ENCODE peak calls at places on chromosomes 5 and 9, in six cellular contexts. J is stimulated activated CD4-positive, alpha-beta T cell treated with anti-CD3 and anti-CD28 coated beads, Interleukin-1b, Interleukin-23, amount 100 ng/mL, for 48 hours; O is GF-D8; Z is C1 segment of cervical spinal cord; I is EL; G is CD4-positive, CD25-positive, alpha-beta regulatory T cell. H is an unnamed sample.

GRCh38 chr9:82695704-82696103 is 367.2 kb downstream of the RASEF start:
- DNase-seq in J (no peak), O (no peak), Z (no peak), I (no peak), G (no peak), H (no peak)

GRCh38 chr9:110047955-110048472 is 159.9 kb downstream of the C9orf152 start:
- DNase-seq in J (peak), O (no peak), Z (no peak), I (no peak), G (no peak), H (no peak)

GRCh38 chr5:139091439-139092156 is 106.6 kb downstream of the SIL1 start:
- DNase-seq in J (no peak), O (no peak), Z (no peak), I (no peak), G (no peak), H (no peak)

GRCh38 chr5:98578438-98578837 is 195.0 kb upstream of the RGMB start:
- DNase-seq in J (no peak), O (no peak), Z (no peak), I (no peak), G (no peak), H (no peak)

GRCh38 chr5:123261752-123262151 is 161.5 kb downstream of the CEP120 start:
- DNase-seq in J (no peak), O (no peak), Z (no peak), I (no peak), G (no peak), H (no peak)

GRCh38 chr9:136943291-136944093 is 1.0 kb downstream of the FBXW5 start:
- DNase-seq in J (peak), O (no peak), Z (no peak), I (peak), G (peak), H (no peak)

GRCh38 chr5:169413416-169413815 is 112.5 kb upstream of the SLIT3 start:
- DNase-seq in J (no peak), O (no peak), Z (no peak), I (peak), G (no peak), H (no peak)

GRCh38 chr9:136323420-136323819 is 3.9 kb upstream of the GPSM1 start:
- DNase-seq in J (no peak), O (no peak), Z (no peak), I (no peak), G (no peak), H (no peak)

GRCh38 chr5:6637590-6637989 is 4.3 kb downstream of the SRD5A1 start:
- DNase-seq in J (no peak), O (no peak), Z (no peak), I (no peak), G (no peak), H (no peak)

GRCh38 chr5:10567181-10567591 is 3.3 kb downstream of the ANKRD33B start:
- DNase-seq in J (no peak), O (no peak), Z (no peak), I (peak), G (no peak), H (no peak)

GRCh38 chr9:85890962-85891361 is 50.0 kb upstream of the NAA35 start:
- DNase-seq in J (no peak), O (no peak), Z (no peak), I (no peak), G (no peak), H (no peak)

GRCh38 chr5:169299651-169300467 is 1.1 kb downstream of the SLIT3 start:
- DNase-seq in J (no peak), O (no peak), Z (no peak), I (peak), G (no peak), H (no peak)

GRCh38 chr5:80656425-80656824 is 1.6 kb upstream of the DHFR start:
- DNase-seq in J (no peak), O (no peak), Z (no peak), I (peak), G (no peak), H (peak)